ENCODE peak calls at places on chromosomes 3 and 15, in seven cellular contexts. A is mesenchymal stem cell, Q is H1, S is H9, T is IMR-90, H is neuronal stem cell, Y is trophoblast cell. K is an unnamed sample.

GRCh38 chr15:68434021-68434420 is 2.1 kb upstream of the ITGA11 start:
- DNase-seq in A (no peak), Q (peak; percentile 38), S (peak; percentile 20), T (no peak), H (no peak), Y (peak; percentile 24), K (no peak)

GRCh38 chr3:172300862-172301261 is 147.4 kb downstream of the GHSR start:
- DNase-seq in A (no peak), Q (no peak), S (no peak), T (no peak), H (no peak), Y (no peak), K (no peak)

GRCh38 chr3:160999268-160999667 is 105.9 kb downstream of the B3GALNT1 start:
- DNase-seq in A (no peak), Q (no peak), S (no peak), T (no peak), H (no peak), Y (no peak), K (no peak)

GRCh38 chr3:13879946-13880810 is at the start of gene WNT7A:
- DNase-seq in A (no peak), Q (peak; percentile 88), S (peak; percentile 67), T (no peak), H (peak; percentile 61), Y (peak; percentile 77), K (peak; percentile 54)

GRCh38 chr3:197466586-197467399 is 89.0 kb downstream of the BDH1 start:
- DNase-seq in A (peak; percentile 87), Q (no peak), S (no peak), T (peak; percentile 72), H (no peak), Y (peak; percentile 75), K (no peak)

GRCh38 chr3:174408310-174408709 is 450.8 kb upstream of the NAALADL2 start:
- DNase-seq in A (peak; percentile 6), Q (no peak), S (no peak), T (peak; percentile 58), H (no peak), Y (peak; percentile 79), K (peak; percentile 18)

GRCh38 chr15:62142736-62143135 is 22.3 kb downstream of the C2CD4B start:
- DNase-seq in A (no peak), Q (no peak), S (no peak), T (no peak), H (no peak), Y (no peak), K (no peak)

GRCh38 chr3:10047876-10048275 is 21.6 kb downstream of the FANCD2 start:
- DNase-seq in A (no peak), Q (no peak), S (no peak), T (no peak), H (no peak), Y (no peak), K (no peak)

GRCh38 chr15:44727462-44728231 is 8.7 kb upstream of the TRIM69 start:
- DNase-seq in A (no peak), Q (no peak), S (no peak), T (no peak), H (no peak), Y (no peak), K (no peak)

GRCh38 chr15:41607033-41607432 is 48.0 kb downstream of the TYRO3 start:
- DNase-seq in A (peak; percentile 79), Q (no peak), S (no peak), T (peak; percentile 97), H (no peak), Y (peak; percentile 69), K (no peak)

GRCh38 chr3:9914011-9914410 is 2.9 kb upstream of the IL17RC start:
- DNase-seq in A (no peak), Q (no peak), S (no peak), T (no peak), H (no peak), Y (no peak), K (no peak)

GRCh38 chr3:23760325-23760724 is 45.4 kb upstream of the UBE2E1 start:
- DNase-seq in A (no peak), Q (no peak), S (no peak), T (no peak), H (no peak), Y (no peak), K (no peak)

GRCh38 chr3:14913926-14914776 is 33.2 kb upstream of the NR2C2 start:
- DNase-seq in A (no peak), Q (no peak), S (peak; percentile 47), T (no peak), H (no peak), Y (no peak), K (peak; percentile 42)

GRCh38 chr3:155497930-155498647 is 204.6 kb upstream of the STRIT1 start:
- DNase-seq in A (peak; percentile 80), Q (no peak), S (no peak), T (peak; percentile 50), H (no peak), Y (peak; percentile 80), K (no peak)

GRCh38 chr3:187952849-187953248 is 201.1 kb upstream of the LPP start:
- DNase-seq in A (no peak), Q (no peak), S (peak; percentile 33), T (no peak), H (no peak), Y (no peak), K (no peak)

GRCh38 chr15:57144448-57144847 is 226.0 kb downstream of the TCF12 start:
- DNase-seq in A (no peak), Q (no peak), S (no peak), T (no peak), H (no peak), Y (no peak), K (no peak)

GRCh38 chr3:124775776-124776336 is 45.6 kb downstream of the UMPS start:
- DNase-seq in A (no peak), Q (no peak), S (no peak), T (no peak), H (no peak), Y (peak; percentile 68), K (no peak)

GRCh38 chr15:68494573-68495105 is 62.7 kb upstream of the ITGA11 start:
- DNase-seq in A (peak; percentile 45), Q (no peak), S (no peak), T (no peak), H (no peak), Y (no peak), K (no peak)

GRCh38 chr15:80010131-80010673 is 39.2 kb upstream of the BCL2A1 start:
- DNase-seq in A (no peak), Q (no peak), S (no peak), T (no peak), H (no peak), Y (no peak), K (no peak)

GRCh38 chr3:147943265-147943945 is 534.2 kb downstream of the ZIC1 start:
- DNase-seq in A (peak; percentile 88), Q (no peak), S (no peak), T (peak; percentile 93), H (no peak), Y (peak; percentile 19), K (peak; percentile 57)

GRCh38 chr3:187744169-187745151 is 808 bp downstream of the BCL6 start:
- DNase-seq in A (peak; percentile 69), Q (no peak), S (no peak), T (peak; percentile 49), H (no peak), Y (peak; percentile 60), K (peak; percentile 72)

GRCh38 chr15:92662797-92663196 is 7.2 kb upstream of the FAM174B start:
- DNase-seq in A (no peak), Q (no peak), S (no peak), T (no peak), H (no peak), Y (peak; percentile 40), K (no peak)

GRCh38 chr15:55457401-55458022 is 49.2 kb downstream of the PIERCE2 start:
- DNase-seq in A (no peak), Q (no peak), S (no peak), T (no peak), H (no peak), Y (no peak), K (no peak)

DNA sequence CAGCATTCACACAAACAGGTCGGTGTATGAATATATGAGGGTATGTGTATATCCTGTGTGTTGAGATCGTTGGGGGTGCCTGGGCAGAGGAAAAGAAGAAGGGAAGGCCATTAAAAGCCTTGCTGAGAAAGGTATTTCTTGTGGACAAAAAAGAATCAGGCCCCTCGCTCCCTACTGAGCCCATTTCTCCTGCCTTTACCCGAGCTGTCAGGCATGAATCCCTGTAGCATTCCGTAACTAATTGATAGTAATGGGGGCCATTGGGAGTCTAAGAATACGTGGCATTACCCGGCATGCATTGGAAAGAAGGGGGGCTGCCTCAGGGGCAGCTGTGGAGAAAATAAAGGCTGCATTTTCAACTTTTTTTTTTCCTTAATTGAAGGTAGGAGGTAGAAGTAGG is 103.7 kb downstream of the GTPBP8 start:
- DNase-seq in A (no peak), Q (no peak), S (no peak), T (no peak), H (peak; percentile 57), Y (no peak), K (no peak)
- H3K4ac ChIP-seq in A (no peak overlapping the region), Q (no peak overlapping the region), S (no peak overlapping the region), T (no peak overlapping the region), H (no peak overlapping the region), Y (no peak overlapping the region), K (no peak overlapping the region)

GRCh38 chr3:134658555-134658954 is 7.7 kb upstream of the KY start:
- DNase-seq in A (no peak), Q (no peak), S (no peak), T (no peak), H (no peak), Y (no peak), K (no peak)

GRCh38 chr3:134655706-134656105 is 4.9 kb upstream of the KY start:
- DNase-seq in A (no peak), Q (peak; percentile 22), S (peak; percentile 10), T (no peak), H (no peak), Y (no peak), K (no peak)

GRCh38 chr3:134660046-134660441 is 9.2 kb upstream of the KY start:
- DNase-seq in A (no peak), Q (no peak), S (peak; percentile 2), T (no peak), H (no peak), Y (no peak), K (no peak)

GRCh38 chr3:134656211-134656800 is 5.5 kb upstream of the KY start:
- DNase-seq in A (no peak), Q (no peak), S (peak; percentile 9), T (no peak), H (no peak), Y (no peak), K (no peak)

GRCh38 chr3:134659391-134660045 is 8.7 kb upstream of the KY start:
- DNase-seq in A (no peak), Q (no peak), S (peak; percentile 15), T (no peak), H (no peak), Y (no peak), K (no peak)
- H2BK120ac ChIP-seq in A (no peak overlapping the region), Q (no peak overlapping the region), S (no peak overlapping the region), T (no peak overlapping the region), H (no peak overlapping the region), Y (no peak overlapping the region), K (no peak overlapping the region)

GRCh38 chr15:90037510-90037860 is 36.4 kb downstream of the ZNF710 start:
- DNase-seq in A (peak; percentile 78), Q (no peak), S (no peak), T (peak; percentile 78), H (no peak), Y (no peak), K (no peak)
- H3K4me2 ChIP-seq in A (no peak overlapping the region), Q (no peak overlapping the region), S (no peak overlapping the region), T (peak overlapping the region; percentile 1), H (no peak overlapping the region), Y (no peak overlapping the region), K (no peak overlapping the region)

DNA sequence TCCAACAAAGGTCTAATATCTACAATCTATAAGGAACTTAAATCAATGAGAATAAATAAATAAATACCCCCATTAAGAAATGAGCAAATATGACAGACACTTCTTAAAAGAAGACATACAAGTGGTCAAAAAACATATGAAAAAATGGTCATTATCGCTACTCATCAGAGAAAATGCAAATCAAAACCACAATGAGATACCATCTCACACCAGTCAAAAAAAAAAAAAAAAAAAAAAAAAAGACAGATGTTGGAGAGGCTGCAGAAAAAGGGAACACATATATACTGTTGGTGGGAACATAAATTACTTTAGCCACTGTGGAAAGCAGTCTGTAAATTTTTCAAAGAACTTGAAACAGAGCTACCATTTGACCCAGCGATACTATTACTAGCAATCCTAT is 31.6 kb upstream of the OR5H6 start:
- DNase-seq in A (no peak), Q (no peak), S (no peak), T (no peak), H (no peak), Y (no peak), K (no peak)
- H3K4ac ChIP-seq in A (no peak overlapping the region), Q (no peak overlapping the region), S (no peak overlapping the region), T (no peak overlapping the region), H (no peak overlapping the region), Y (no peak overlapping the region), K (no peak overlapping the region)